ENCODE peak calls at places on chromosome 2, in four cellular contexts. Q, P, G and F are unnamed samples.

GRCh38 chr2:181918188-181918587 is 26.7 kb downstream of the ITPRID2 start:
- DNase-seq in G (no peak), P (no peak), Q (no peak), F (no peak)

GRCh38 chr2:194927489-194927888 is 729.5 kb upstream of the SLC39A10 start:
- DNase-seq in G (no peak), Q (no peak), P (no peak), F (no peak)

GRCh38 chr2:202299712-202300111 is 34.1 kb downstream of the NOP58 start:
- DNase-seq in G (no peak), P (no peak), Q (no peak), F (no peak)

GRCh38 chr2:68908392-68908970 is 37.3 kb upstream of the BMP10 start:
- DNase-seq in P (peak), G (no peak), Q (peak), F (peak)

GRCh38 chr2:234966340-234966739 is 14.5 kb downstream of the SH3BP4 start:
- DNase-seq in P (no peak), Q (no peak), G (no peak), F (no peak)

GRCh38 chr2:141109633-141110032 is 1021.2 kb downstream of the LRP1B start:
- DNase-seq in G (peak), P (peak), Q (no peak), F (no peak)

GRCh38 chr2:12167525-12168317 is 421.3 kb downstream of the LPIN1 start:
- DNase-seq in Q (no peak), G (peak), P (peak), F (no peak)

GRCh38 chr2:3960106-3960505 is 256.7 kb downstream of the DCDC2C start:
- DNase-seq in Q (no peak), P (no peak), G (no peak), F (peak)

GRCh38 chr2:110993557-110994231 is 127.0 kb upstream of the BCL2L11 start:
- DNase-seq in P (no peak), Q (no peak), G (no peak), F (no peak)

GRCh38 chr2:132891456-132891855 is 221.5 kb upstream of the LYPD1 start:
- DNase-seq in G (no peak), P (no peak), Q (no peak), F (no peak)

GRCh38 chr2:150532883-150533282 is 45.4 kb upstream of the RND3 start:
- DNase-seq in Q (peak), P (no peak), G (no peak), F (no peak)
- TF ChIP-seq MAZ in Q (no peak), P (no peak), G (no peak), F (no peak)

GRCh38 chr2:121197369-121198091 is 87.5 kb downstream of the TFCP2L1 start:
- DNase-seq in G (no peak), Q (peak), P (peak), F (peak)
- TF ChIP-seq MAZ in G (no peak), Q (no peak), P (no peak), F (no peak)

GRCh38 chr2:143482761-143483160 is 353.5 kb downstream of the ARHGAP15 start:
- DNase-seq in Q (no peak), G (no peak), P (no peak), F (no peak)
- TF ChIP-seq MAZ in Q (no peak), G (no peak), P (no peak), F (no peak)

GRCh38 chr2:20013061-20013721 is 723 bp upstream of the MATN3 start:
- DNase-seq in G (peak), Q (no peak), P (no peak), F (no peak)
- TF ChIP-seq MAZ in G (no peak), Q (no peak), P (no peak), F (no peak)

GRCh38 chr2:101153077-101153707 is 2.0 kb upstream of the TBC1D8 start:
- DNase-seq in Q (no peak), P (no peak), G (no peak), F (no peak)

GRCh38 chr2:101151141-101151858 is at the start of gene TBC1D8:
- DNase-seq in P (peak), Q (peak), G (peak), F (peak)

GRCh38 chr2:101153811-101154210 is 2.6 kb upstream of the TBC1D8 start:
- DNase-seq in G (no peak), Q (no peak), P (no peak), F (no peak)

GRCh38 chr2:101151859-101152194 is 645 bp upstream of the TBC1D8 start:
- DNase-seq in Q (no peak), P (no peak), G (no peak), F (no peak)

DNA sequence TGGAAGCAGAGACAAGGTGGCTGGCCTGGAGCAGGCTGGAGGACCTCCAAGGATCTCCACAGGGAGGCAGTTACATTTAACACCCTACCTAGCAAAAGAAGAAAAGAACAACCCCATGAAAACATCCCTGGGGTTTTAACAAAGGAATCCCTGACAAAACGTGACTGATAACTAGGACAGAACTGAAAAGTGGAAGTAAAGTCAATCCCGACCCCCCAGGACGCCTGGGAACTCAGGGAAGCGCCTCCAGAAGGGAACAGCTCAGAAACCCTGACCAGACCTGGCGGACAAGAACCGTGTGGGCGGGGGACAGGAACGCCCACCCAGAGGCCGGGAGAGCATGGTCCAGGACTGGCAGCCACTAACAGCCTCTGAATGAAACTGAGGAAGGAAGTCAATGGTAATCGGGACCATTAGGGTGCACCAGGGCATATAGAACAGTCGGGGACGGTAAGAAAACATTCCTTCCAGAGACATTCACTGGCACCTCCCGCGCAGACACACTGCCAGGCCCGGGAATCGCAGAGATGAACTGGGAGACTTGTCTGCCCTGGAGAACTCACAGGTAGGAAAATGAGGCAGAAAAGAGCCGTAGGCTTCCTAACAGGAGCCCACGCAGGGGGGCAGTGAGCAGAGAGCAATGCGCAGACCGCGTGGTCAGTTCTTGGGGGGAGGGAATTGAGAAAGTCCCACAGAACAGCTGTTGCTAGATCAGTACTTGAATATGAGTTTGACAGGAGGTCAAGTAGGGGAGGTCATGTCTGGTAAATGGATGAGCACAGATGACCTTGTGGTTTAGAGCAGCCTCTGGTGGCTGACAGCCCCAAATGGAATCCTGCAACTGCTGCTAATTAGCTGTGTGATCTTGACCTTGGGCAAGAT is 1.3 kb upstream of the TBC1D8 start:
- DNase-seq in Q (peak), G (peak), P (peak), F (peak)
- TF ChIP-seq MAZ in Q (no peak), G (peak), P (no peak), F (no peak)